ENCODE peak calls at places on chromosomes 7 and 10, in four cellular contexts. D, G, T and P are unnamed samples.

GRCh38 chr10:23362879-23363787 is 18.5 kb upstream of the C10orf67 start:
- DNase-seq in D (peak), G (no peak), T (no peak), P (no peak)

GRCh38 chr10:114429581-114430335 is 25.5 kb upstream of the AFAP1L2 start:
- DNase-seq in D (no peak), G (no peak), T (no peak), P (no peak)

GRCh38 chr7:80105706-80106408 is 28.8 kb upstream of the GNAI1 start:
- DNase-seq in D (no peak), G (no peak), T (no peak), P (no peak)

GRCh38 chr7:26192485-26193087 is 8.0 kb downstream of the HNRNPA2B1 start:
- DNase-seq in D (no peak), G (no peak), T (no peak), P (no peak)

GRCh38 chr7:151351967-151352366 is 10.4 kb downstream of the NUB1 start:
- DNase-seq in D (peak), G (no peak), T (no peak), P (no peak)

GRCh38 chr7:11427686-11428273 is 404.2 kb downstream of the THSD7A start:
- DNase-seq in D (no peak), G (no peak), T (peak), P (no peak)

GRCh38 chr10:51832652-51833383 is 133.4 kb upstream of the CSTF2T start:
- DNase-seq in D (no peak), G (no peak), T (peak), P (peak)

GRCh38 chr7:131105803-131106680 is 221.6 kb upstream of the MKLN1 start:
- DNase-seq in D (peak), G (peak), T (peak), P (peak)

GRCh38 chr7:79880312-79880711 is 254.3 kb upstream of the GNAI1 start:
- DNase-seq in D (no peak), G (no peak), T (no peak), P (no peak)

GRCh38 chr10:124952123-124952522 is 10.2 kb downstream of the ZRANB1 start:
- DNase-seq in D (no peak), G (no peak), T (no peak), P (no peak)

GRCh38 chr7:36795451-36796021 is 71.2 kb upstream of the AOAH start:
- DNase-seq in D (no peak), G (no peak), T (no peak), P (no peak)

GRCh38 chr10:76624470-76624869 is 1013.1 kb downstream of the KCNMA1 start:
- DNase-seq in D (no peak), G (no peak), T (no peak), P (no peak)